ENCODE peak calls at places on chromosome 18, in ten cellular contexts. C, M, A, Q, P, H, L, S, V and U are unnamed samples.

GRCh38 chr18:54232485-54233227 is 8.2 kb upstream of the MBD2 start:
- DNase-seq in C (no peak), M (no peak), A (no peak), Q (no peak), P (no peak), H (no peak), L (no peak), S (no peak), V (no peak), U (no peak)

GRCh38 chr18:21598726-21599584 is 1.5 kb downstream of the ESCO1 start:
- DNase-seq in C (no peak), M (no peak), A (no peak), Q (no peak), P (no peak), H (no peak), L (no peak), S (no peak), V (peak), U (peak)

GRCh38 chr18:3236470-3236869 is 11.1 kb upstream of the MYL12A start:
- DNase-seq in C (no peak), M (no peak), A (no peak), Q (no peak), P (no peak), H (no peak), L (no peak), S (no peak), V (no peak), U (no peak)

GRCh38 chr18:49874238-49874637 is 60.9 kb upstream of the ACAA2 start:
- DNase-seq in C (no peak), M (no peak), A (no peak), Q (no peak), P (no peak), H (no peak), L (no peak), S (no peak), V (no peak), U (no peak)

GRCh38 chr18:813405-814071 is 1.5 kb upstream of the YES1 start:
- DNase-seq in C (no peak), M (no peak), A (no peak), Q (no peak), P (no peak), H (no peak), L (no peak), S (no peak), V (no peak), U (peak)

GRCh38 chr18:63016270-63016669 is 300.9 kb downstream of the PHLPP1 start:
- DNase-seq in C (peak), M (peak), A (peak), Q (peak), P (peak), H (peak), L (peak), S (no peak), V (peak), U (peak)

GRCh38 chr18:67710639-67711038 is 194.1 kb upstream of the DSEL start:
- DNase-seq in C (no peak), M (no peak), A (no peak), Q (no peak), P (peak), H (no peak), L (no peak), S (no peak), V (peak), U (peak)

GRCh38 chr18:7576685-7577084 is 9.6 kb downstream of the PTPRM start:
- DNase-seq in C (no peak), M (peak), A (no peak), Q (no peak), P (no peak), H (no peak), L (no peak), S (no peak), V (no peak), U (no peak)

GRCh38 chr18:32095571-32096229 is 4.0 kb downstream of the RNF138 start:
- DNase-seq in C (no peak), M (no peak), A (no peak), Q (no peak), P (no peak), H (no peak), L (no peak), S (no peak), V (no peak), U (no peak)

GRCh38 chr18:42131044-42131939 is 176.3 kb downstream of the PIK3C3 start:
- DNase-seq in C (no peak), M (no peak), A (no peak), Q (no peak), P (no peak), H (no peak), L (no peak), S (no peak), V (no peak), U (no peak)